ENCODE peak calls at places on chromosomes 12 and 14, in six cellular contexts. O, S, R, N, B and U are unnamed samples.

GRCh38 chr14:96581902-96582640 is 79.9 kb downstream of the PAPOLA start:
- DNase-seq in B (no peak), O (no peak), R (no peak), N (no peak), S (no peak), U (peak)

GRCh38 chr14:61573748-61574513 is 121.4 kb upstream of the HIF1A start:
- DNase-seq in O (no peak), R (no peak), S (no peak), B (no peak), N (no peak), U (no peak)

GRCh38 chr12:50041962-50042361 is 15.4 kb upstream of the ASIC1 start:
- DNase-seq in N (no peak), R (no peak), O (no peak), S (no peak), B (no peak), U (no peak)

GRCh38 chr12:25458047-25458552 is 95.0 kb downstream of the LMNTD1 start:
- DNase-seq in S (no peak), O (no peak), N (no peak), B (no peak), R (no peak), U (no peak)

GRCh38 chr14:95535226-95536021 is 574 bp downstream of the GLRX5 start:
- DNase-seq in R (no peak), S (no peak), O (no peak), N (no peak), B (peak), U (no peak)

GRCh38 chr14:57736391-57736790 is 129.5 kb downstream of the SLC35F4 start:
- DNase-seq in O (no peak), N (no peak), B (no peak), S (no peak), R (no peak), U (no peak)

GRCh38 chr14:37246427-37246829 is 48.7 kb downstream of the MIPOL1 start:
- DNase-seq in O (peak), S (no peak), N (no peak), R (no peak), B (peak), U (no peak)

GRCh38 chr12:103852498-103852992 is 11.5 kb upstream of the NT5DC3 start:
- DNase-seq in B (no peak), O (no peak), S (no peak), N (no peak), R (no peak), U (no peak)

GRCh38 chr12:104501641-104502040 is 44.9 kb downstream of the CHST11 start:
- DNase-seq in B (no peak), N (no peak), R (no peak), O (no peak), S (no peak), U (no peak)

GRCh38 chr14:105283028-105283427 is 17.8 kb downstream of the BRF1 start:
- DNase-seq in B (no peak), R (no peak), N (peak), O (no peak), S (no peak), U (no peak)

GRCh38 chr12:94640134-94640928 is 10.0 kb downstream of the TMCC3 start:
- DNase-seq in N (no peak), O (peak), B (no peak), R (peak), S (no peak), U (no peak)

GRCh38 chr14:95679148-95679547 is 7.1 kb upstream of the TCL1B start:
- DNase-seq in B (no peak), N (no peak), S (no peak), O (no peak), R (no peak), U (no peak)

GRCh38 chr14:75643985-75644384 is 16.7 kb downstream of the ERG28 start:
- DNase-seq in B (no peak), O (no peak), R (no peak), S (no peak), N (no peak), U (no peak)